ENCODE peak calls at places on chromosomes 5 and 9, in six cellular contexts. P is GM12865, C is right lobe of liver, Y is stomach, G is fibroblast of the aortic adventitia, D is retinal pigment epithelial cell. N is an unnamed sample.

GRCh38 chr5:67095346-67095871 is 101.2 kb downstream of the CD180 start:
- DNase-seq in P (no peak), C (peak; percentile 86), G (peak; percentile 72), Y (peak; percentile 63), D (no peak), N (no peak)

GRCh38 chr9:14547245-14548060 is 145.8 kb downstream of the ZDHHC21 start:
- DNase-seq in D (no peak), C (no peak), P (no peak), G (no peak), Y (no peak), N (no peak)

GRCh38 chr9:127741831-127742434 is 6.8 kb upstream of the TOR2A start:
- DNase-seq in D (peak; percentile 19), C (peak; percentile 78), P (no peak), G (no peak), Y (peak; percentile 62), N (no peak)

GRCh38 chr9:102035929-102036328 is 297.5 kb upstream of the GRIN3A start:
- DNase-seq in D (no peak), Y (no peak), C (no peak), P (no peak), G (no peak), N (no peak)

GRCh38 chr9:71036501-71036900 is 84.9 kb downstream of the TRPM3 start:
- DNase-seq in G (peak; percentile 60), D (peak; percentile 78), C (no peak), Y (peak; percentile 38), P (no peak), N (no peak)

GRCh38 chr9:2354856-2355255 is 266.7 kb upstream of the VLDLR start:
- DNase-seq in C (no peak), P (no peak), Y (no peak), D (no peak), G (no peak), N (no peak)

GRCh38 chr5:62627121-62627520 is 48.5 kb downstream of the LRRC70 start:
- DNase-seq in P (no peak), Y (no peak), G (no peak), D (no peak), C (no peak), N (no peak)

GRCh38 chr9:120970249-120970648 is 43.7 kb upstream of the TRAF1 start:
- DNase-seq in C (no peak), Y (no peak), D (no peak), P (no peak), G (peak; percentile 19), N (peak; percentile 32)

GRCh38 chr5:19240150-19240549 is 747.9 kb downstream of the CDH18 start:
- DNase-seq in Y (no peak), D (peak; percentile 62), C (no peak), P (no peak), G (peak; percentile 23), N (no peak)

GRCh38 chr9:5231212-5231611 is at the start of gene INSL4:
- DNase-seq in P (no peak), D (no peak), Y (no peak), G (no peak), C (no peak), N (no peak)

GRCh38 chr9:121201045-121201737 is 478 bp downstream of the RAB14 start:
- DNase-seq in Y (peak; percentile 53), C (no peak), D (no peak), P (peak; percentile 53), G (no peak), N (no peak)

GRCh38 chr5:150164211-150164610 is 2.4 kb upstream of the CDX1 start:
- DNase-seq in G (no peak), D (no peak), Y (no peak), P (no peak), C (no peak), N (no peak)

GRCh38 chr5:150161242-150162141 is 5.1 kb upstream of the CDX1 start:
- DNase-seq in C (peak; percentile 83), G (peak; percentile 75), Y (peak; percentile 87), D (no peak), P (peak; percentile 67), N (no peak)

GRCh38 chr5:150163547-150164059 is 3.0 kb upstream of the CDX1 start:
- DNase-seq in Y (peak; percentile 41), P (no peak), D (no peak), C (no peak), G (peak; percentile 45), N (no peak)

GRCh38 chr5:150162142-150162513 is 4.5 kb upstream of the CDX1 start:
- DNase-seq in P (no peak), G (no peak), Y (no peak), C (no peak), D (no peak), N (no peak)

GRCh38 chr5:150163035-150163434 is 3.5 kb upstream of the CDX1 start:
- DNase-seq in G (no peak), D (no peak), C (no peak), Y (no peak), P (no peak), N (no peak)
- TF ChIP-seq CTCF in G (no peak), D (no peak), C (no peak), Y (no peak), P (no peak), N (no peak)

DNA sequence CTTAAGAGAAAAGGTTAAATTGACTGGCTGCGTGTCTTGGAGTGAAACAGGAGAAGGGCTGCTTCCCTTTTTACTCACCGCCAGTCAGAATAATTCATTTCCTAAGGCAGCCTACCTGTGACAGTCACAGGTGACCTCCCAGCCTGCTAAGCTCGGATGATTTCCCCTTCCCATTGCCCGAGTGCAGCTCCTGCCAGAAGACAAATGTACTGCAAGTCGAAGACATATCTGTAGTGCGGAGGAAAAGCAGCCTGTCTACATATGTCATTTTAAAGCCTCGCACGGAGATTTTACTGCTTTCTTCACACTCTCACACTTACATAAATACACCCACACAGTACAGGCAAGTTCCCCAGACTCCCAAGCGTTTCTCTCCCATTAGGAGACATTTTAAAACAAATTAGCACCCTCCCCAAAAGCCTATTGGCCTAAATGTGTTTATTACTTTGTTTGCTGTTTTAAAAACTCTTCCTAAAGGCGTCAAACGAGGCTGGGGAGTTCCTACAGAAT is 665.7 kb upstream of the ZNF608 start:
- DNase-seq in C (no peak), P (peak; percentile 92), D (no peak), Y (no peak), G (peak; percentile 18), N (no peak)
- TF ChIP-seq CTCF in C (no peak), P (peak; percentile 20), D (no peak), Y (no peak), G (no peak), N (peak; percentile 5)

GRCh38 chr9:129198737-129199435 is 20.8 kb upstream of the IER5L start:
- DNase-seq in G (no peak), P (no peak), C (no peak), D (no peak), Y (no peak), N (no peak)

GRCh38 chr9:129200255-129200654 is 22.2 kb upstream of the IER5L start:
- DNase-seq in P (no peak), C (no peak), D (no peak), G (no peak), Y (no peak), N (no peak)

GRCh38 chr9:129201289-129201688 is 23.2 kb upstream of the IER5L start:
- DNase-seq in G (no peak), D (no peak), P (no peak), Y (no peak), C (no peak), N (no peak)

GRCh38 chr9:129195606-129196005 is 17.5 kb upstream of the IER5L start:
- DNase-seq in P (no peak), D (no peak), G (no peak), Y (no peak), C (no peak), N (no peak)

GRCh38 chr9:129197978-129198736 is 20.1 kb upstream of the IER5L start:
- DNase-seq in D (peak; percentile 94), Y (no peak), G (peak; percentile 79), C (no peak), P (no peak), N (no peak)
- TF ChIP-seq CTCF in D (peak; percentile 17), Y (no peak), G (no peak), C (no peak), P (no peak), N (no peak)

DNA sequence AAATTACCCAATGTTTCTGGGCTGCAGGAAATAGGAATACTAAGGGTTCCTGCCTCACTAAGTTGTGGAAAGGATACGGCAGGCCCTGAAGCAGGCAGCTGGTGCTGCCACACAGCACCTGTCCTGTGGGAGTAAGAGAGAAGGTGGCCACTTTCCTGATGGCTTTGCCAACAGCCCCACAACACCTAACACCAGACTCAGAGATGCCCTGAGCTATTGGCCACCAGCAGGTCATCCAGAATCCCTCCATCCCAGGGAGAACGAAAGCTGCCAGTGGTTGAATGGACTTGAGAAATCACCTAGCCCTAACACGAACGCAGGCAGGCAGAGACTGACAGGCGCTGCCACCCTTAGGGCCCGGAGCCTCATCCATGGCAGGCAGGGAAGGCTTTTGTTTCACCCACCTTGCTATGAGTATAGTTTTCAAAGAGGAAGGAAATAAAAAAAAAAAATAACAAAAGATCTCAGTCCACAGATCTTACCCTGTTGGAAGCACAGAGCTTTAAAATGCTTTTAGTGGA is 82.2 kb downstream of the DCP2 start:
- DNase-seq in D (no peak), G (no peak), P (no peak), Y (no peak), C (no peak), N (no peak)
- TF ChIP-seq CTCF in D (no peak), G (no peak), P (no peak), Y (no peak), C (no peak), N (no peak)

GRCh38 chr9:135130266-135130976 is 43.0 kb downstream of the OLFM1 start:
- DNase-seq in D (no peak), Y (peak; percentile 59), G (no peak), P (peak; percentile 42), C (no peak), N (no peak)
- TF ChIP-seq CTCF in D (no peak), Y (no peak), G (no peak), P (no peak), C (no peak), N (no peak)

GRCh38 chr5:36680066-36680465 is 73.7 kb downstream of the SLC1A3 start:
- DNase-seq in C (peak; percentile 62), D (no peak), Y (no peak), P (no peak), G (no peak), N (no peak)
- TF ChIP-seq CTCF in C (no peak), D (no peak), Y (no peak), P (no peak), G (no peak), N (no peak)